ENCODE peak calls at places on chromosome 16, in seven cellular contexts. V is stimulated activated effector memory CD8-positive, alpha-beta T cell treated with anti-CD3 and anti-CD28 coated beads, Interleukin-12 subunit alpha, Interleukin-12 subunit beta, amount 100 ng/mL, for 72 hours; E is left cardiac atrium; Y is midbrain; H is uterus; N is fibroblast of pulmonary artery; B is GM23248. O is an unnamed sample.

GRCh38 chr16:49352923-49353322 is 20.7 kb upstream of the C16orf78 start:
- DNase-seq in N (no peak), B (peak), H (no peak), Y (no peak), V (no peak), E (no peak), O (no peak)

GRCh38 chr16:57544129-57544653 is 1.7 kb downstream of the ADGRG5 start:
- DNase-seq in E (no peak), B (no peak), Y (no peak), H (peak), V (peak), N (no peak), O (no peak)

GRCh38 chr16:19182487-19182886 is 14.4 kb downstream of the SYT17 start:
- DNase-seq in N (no peak), E (no peak), V (no peak), H (no peak), B (no peak), Y (no peak), O (no peak)

GRCh38 chr16:8828541-8829165 is 31.0 kb downstream of the PMM2 start:
- DNase-seq in E (no peak), Y (no peak), B (peak), N (peak), H (no peak), V (no peak), O (no peak)

GRCh38 chr16:87895641-87896141 is 26.4 kb upstream of the SLC7A5 start:
- DNase-seq in Y (peak), B (peak), H (no peak), N (no peak), V (peak), E (no peak), O (peak)

GRCh38 chr16:23424292-23424958 is 28.6 kb downstream of the COG7 start:
- DNase-seq in B (no peak), Y (no peak), E (peak), V (no peak), H (no peak), N (no peak), O (no peak)

GRCh38 chr16:7835032-7835431 is 502.4 kb downstream of the RBFOX1 start:
- DNase-seq in V (no peak), N (no peak), Y (no peak), B (no peak), E (no peak), H (no peak), O (no peak)

GRCh38 chr16:47983999-47984580 is 171.7 kb downstream of the ABCC12 start:
- DNase-seq in B (no peak), H (no peak), N (no peak), Y (no peak), E (no peak), V (no peak), O (no peak)

GRCh38 chr16:66740010-66740409 is 11.4 kb downstream of the DYNC1LI2 start:
- DNase-seq in H (no peak), Y (peak), V (no peak), N (peak), B (peak), E (no peak), O (peak)

GRCh38 chr16:28984619-28985135 is at the start of gene LAT:
- DNase-seq in E (no peak), B (peak), N (no peak), H (no peak), Y (no peak), V (peak), O (no peak)

GRCh38 chr16:68973611-68974120 is 130.3 kb downstream of the TANGO6 start:
- DNase-seq in E (no peak), V (no peak), B (no peak), Y (no peak), H (no peak), N (no peak), O (no peak)

GRCh38 chr16:66335704-66336329 is 30.7 kb upstream of the CDH5 start:
- DNase-seq in Y (peak), B (no peak), V (no peak), H (no peak), E (peak), N (peak), O (peak)

GRCh38 chr16:31874354-31875111 is 926 bp downstream of the ZNF267 start:
- DNase-seq in B (peak), E (no peak), H (no peak), N (peak), V (peak), Y (no peak), O (peak)

GRCh38 chr16:85707528-85708095 is 18.9 kb upstream of the GINS2 start:
- DNase-seq in N (no peak), E (no peak), B (no peak), V (no peak), H (no peak), Y (no peak), O (no peak)

GRCh38 chr16:83420206-83420760 is 387.5 kb upstream of the HSBP1 start:
- DNase-seq in N (peak), H (no peak), E (no peak), Y (peak), V (no peak), B (peak), O (peak)

O was measured in foreskin fibroblast.